ENCODE peak calls at places on chromosomes 5 and 9, in seven cellular contexts. J, V, E, H, G, Q and F are unnamed samples.

GRCh38 chr9:78692871-78693270 is 395.9 kb downstream of the PSAT1 start:
- DNase-seq in E (no peak), H (no peak), G (no peak), V (no peak), Q (no peak), J (no peak), F (no peak)

GRCh38 chr9:129761293-129761900 is 8.6 kb upstream of the PTGES start:
- DNase-seq in V (peak), J (peak), G (no peak), E (no peak), Q (no peak), H (no peak), F (no peak)

GRCh38 chr9:5846501-5846921 is 13.6 kb upstream of the ERMP1 start:
- DNase-seq in Q (no peak), J (no peak), V (no peak), H (no peak), E (no peak), G (no peak), F (no peak)

GRCh38 chr9:136860529-136860928 is 5.6 kb downstream of the EDF1 start:
- DNase-seq in V (peak), G (no peak), E (no peak), J (no peak), Q (no peak), H (no peak), F (peak)

GRCh38 chr5:138492552-138493045 is 27.3 kb downstream of the EGR1 start:
- DNase-seq in J (no peak), E (no peak), H (no peak), Q (no peak), G (no peak), V (no peak), F (no peak)

GRCh38 chr9:105459329-105459728 is 11.5 kb downstream of the FSD1L start:
- DNase-seq in V (no peak), E (no peak), H (no peak), J (no peak), G (no peak), Q (no peak), F (no peak)

GRCh38 chr9:129494113-129494789 is 126.7 kb downstream of the C9orf50 start:
- DNase-seq in Q (no peak), G (no peak), J (peak), H (no peak), V (peak), E (no peak), F (no peak)

GRCh38 chr5:76270214-76270613 is 132.9 kb upstream of the IQGAP2 start:
- DNase-seq in H (no peak), J (no peak), Q (no peak), V (no peak), E (peak), G (no peak), F (no peak)

GRCh38 chr5:133519191-133519590 is 93.2 kb downstream of the FSTL4 start:
- DNase-seq in Q (no peak), V (no peak), E (no peak), H (no peak), G (no peak), J (no peak), F (no peak)

GRCh38 chr5:179994622-179995323 is 76.8 kb downstream of the RNF130 start:
- DNase-seq in G (no peak), Q (no peak), J (no peak), E (no peak), H (no peak), V (no peak), F (no peak)

GRCh38 chr5:177325868-177326381 is 14.2 kb upstream of the MXD3 start:
- DNase-seq in Q (no peak), H (no peak), J (peak), E (no peak), V (no peak), G (no peak), F (no peak)

GRCh38 chr5:179413711-179414458 is 68.6 kb upstream of the ADAMTS2 start:
- DNase-seq in E (peak), H (no peak), Q (no peak), G (peak), J (no peak), V (no peak), F (peak)

GRCh38 chr5:124662261-124662781 is 84.1 kb downstream of the ZNF608 start:
- DNase-seq in G (no peak), Q (peak), J (peak), H (no peak), E (no peak), V (no peak), F (no peak)

GRCh38 chr9:121201045-121201737 is 478 bp downstream of the RAB14 start:
- DNase-seq in J (peak), G (peak), E (peak), V (no peak), Q (peak), H (peak), F (peak)

GRCh38 chr5:28275931-28276330 is 1237.5 kb upstream of the CDH9 start:
- DNase-seq in Q (no peak), G (no peak), H (no peak), V (no peak), E (no peak), J (no peak), F (no peak)

GRCh38 chr9:70061776-70062175 is 18.1 kb downstream of the MAMDC2 start:
- DNase-seq in V (no peak), E (no peak), J (no peak), Q (no peak), H (no peak), G (no peak), F (no peak)

GRCh38 chr9:5879419-5880181 is 11.1 kb upstream of the MLANA start:
- DNase-seq in J (no peak), E (no peak), Q (no peak), G (no peak), H (no peak), V (no peak), F (no peak)

GRCh38 chr5:141945511-141946024 is 12.4 kb downstream of the PCDH12 start:
- DNase-seq in Q (no peak), V (peak), E (no peak), J (no peak), H (no peak), G (no peak), F (no peak)

GRCh38 chr9:92762781-92763708 is 1.6 kb downstream of the BICD2 start:
- DNase-seq in E (no peak), V (no peak), G (no peak), H (peak), J (no peak), Q (no peak), F (peak)

GRCh38 chr9:1044643-1045042 is 5.5 kb upstream of the DMRT2 start:
- DNase-seq in J (peak), Q (no peak), V (peak), G (no peak), H (no peak), E (no peak), F (no peak)

GRCh38 chr5:88377240-88377639 is 108.6 kb upstream of the TMEM161B start:
- DNase-seq in J (no peak), V (no peak), G (no peak), E (no peak), H (no peak), Q (no peak), F (no peak)